ENCODE peak calls at places on chromosome 1, in ten cellular contexts. One of them, this sample, is unnamed.
A peak's percentile ranks its signal among the peaks of the same experiment; 100 is the strongest.

GRCh38 chr1:98793136-98793535 is 131.6 kb downstream of the SNX7 start:
- DNase-seq in endodermal cell: no peak
- DNase-seq in NT2/D1: no peak
- DNase-seq in right lobe of liver: no peak
- DNase-seq in ovary: no peak
- DNase-seq in left lung: no peak
- DNase-seq in body of pancreas: no peak
- DNase-seq in psoas muscle: no peak
- DNase-seq in colonic mucosa: no peak
- DNase-seq in thoracic aorta: no peak
- DNase-seq in this sample: no peak

GRCh38 chr1:230753586-230754251 is 6.5 kb downstream of the CAPN9 start:
- DNase-seq in NT2/D1: peak; percentile 86
- DNase-seq in thoracic aorta: no peak
- DNase-seq in psoas muscle: no peak
- DNase-seq in right lobe of liver: no peak
- DNase-seq in endodermal cell: peak; percentile 93
- DNase-seq in body of pancreas: peak; percentile 51
- DNase-seq in ovary: no peak
- DNase-seq in colonic mucosa: peak; percentile 72
- DNase-seq in left lung: peak; percentile 34
- DNase-seq in this sample: no peak

GRCh38 chr1:11822091-11822490 is 16.1 kb downstream of the CLCN6 start:
- DNase-seq in body of pancreas: no peak
- DNase-seq in left lung: no peak
- DNase-seq in colonic mucosa: no peak
- DNase-seq in thoracic aorta: no peak
- DNase-seq in psoas muscle: no peak
- DNase-seq in right lobe of liver: no peak
- DNase-seq in NT2/D1: no peak
- DNase-seq in ovary: no peak
- DNase-seq in endodermal cell: no peak
- DNase-seq in this sample: no peak

GRCh38 chr1:188128761-188129160 is 1300.0 kb downstream of the PLA2G4A start:
- DNase-seq in endodermal cell: peak; percentile 44
- DNase-seq in thoracic aorta: no peak
- DNase-seq in ovary: no peak
- DNase-seq in body of pancreas: no peak
- DNase-seq in left lung: no peak
- DNase-seq in colonic mucosa: no peak
- DNase-seq in psoas muscle: no peak
- DNase-seq in NT2/D1: no peak
- DNase-seq in right lobe of liver: no peak
- DNase-seq in this sample: no peak

GRCh38 chr1:3939242-3940080 is 39.4 kb upstream of the C1orf174 start:
- DNase-seq in right lobe of liver: no peak
- DNase-seq in endodermal cell: no peak
- DNase-seq in left lung: no peak
- DNase-seq in colonic mucosa: no peak
- DNase-seq in psoas muscle: no peak
- DNase-seq in NT2/D1: no peak
- DNase-seq in body of pancreas: no peak
- DNase-seq in thoracic aorta: no peak
- DNase-seq in ovary: no peak
- DNase-seq in this sample: no peak

GRCh38 chr1:218350022-218350525 is 4.9 kb downstream of the TGFB2 start:
- DNase-seq in psoas muscle: no peak
- DNase-seq in ovary: no peak
- DNase-seq in endodermal cell: no peak
- DNase-seq in colonic mucosa: no peak
- DNase-seq in left lung: no peak
- DNase-seq in thoracic aorta: no peak
- DNase-seq in body of pancreas: no peak
- DNase-seq in NT2/D1: no peak
- DNase-seq in right lobe of liver: no peak
- DNase-seq in this sample: no peak

GRCh38 chr1:85576642-85577420 is 3.7 kb upstream of the CCN1 start:
- DNase-seq in NT2/D1: peak; percentile 77
- DNase-seq in right lobe of liver: peak; percentile 80
- DNase-seq in left lung: peak; percentile 83
- DNase-seq in thoracic aorta: peak; percentile 79
- DNase-seq in endodermal cell: peak; percentile 95
- DNase-seq in body of pancreas: peak; percentile 85
- DNase-seq in ovary: peak; percentile 85
- DNase-seq in psoas muscle: peak; percentile 93
- DNase-seq in colonic mucosa: peak; percentile 74
- DNase-seq in this sample: peak; percentile 7

GRCh38 chr1:61337981-61338848 is 255.9 kb downstream of the NFIA start:
- DNase-seq in right lobe of liver: peak; percentile 82
- DNase-seq in psoas muscle: peak; percentile 84
- DNase-seq in thoracic aorta: peak; percentile 50
- DNase-seq in left lung: peak; percentile 70
- DNase-seq in colonic mucosa: peak; percentile 64
- DNase-seq in endodermal cell: peak; percentile 79
- DNase-seq in ovary: peak; percentile 60
- DNase-seq in body of pancreas: peak; percentile 87
- DNase-seq in NT2/D1: peak; percentile 63
- DNase-seq in this sample: no peak

DNA sequence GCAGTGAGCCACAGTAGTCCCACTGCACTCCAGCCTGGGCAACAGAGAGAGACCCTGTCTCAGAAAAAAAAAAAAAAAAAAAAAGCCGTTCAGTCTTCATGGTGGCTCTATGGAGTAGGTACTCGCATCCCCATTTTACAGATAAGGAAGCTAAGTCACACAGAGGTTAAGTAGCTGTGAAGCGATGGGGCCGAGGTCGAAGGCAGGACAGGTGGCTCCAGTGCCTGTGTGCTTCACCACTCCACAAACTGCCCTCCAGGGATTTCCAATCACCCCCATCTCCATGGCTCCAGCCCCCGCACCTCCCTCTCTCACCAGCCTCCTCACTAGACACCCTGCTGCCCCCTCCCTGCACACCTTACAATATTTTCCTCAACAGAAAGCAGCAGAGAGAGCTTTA is 61.9 kb downstream of the SYF2 start:
- DNase-seq in colonic mucosa: no peak
- DNase-seq in right lobe of liver: no peak
- DNase-seq in endodermal cell: no peak
- DNase-seq in ovary: no peak
- DNase-seq in thoracic aorta: no peak
- DNase-seq in psoas muscle: no peak
- DNase-seq in left lung: no peak
- DNase-seq in body of pancreas: no peak
- DNase-seq in NT2/D1: no peak
- DNase-seq in this sample: no peak
- H3K4me1 ChIP-seq in colonic mucosa: peaks cover 4% of the 10 kb centered on the region
- H3K4me1 ChIP-seq in right lobe of liver: peaks cover 7% of the 10 kb centered on the region
- H3K4me1 ChIP-seq in endodermal cell: peaks cover 24% of the 10 kb centered on the region
- H3K4me1 ChIP-seq in ovary: no peaks in the 10 kb centered on the region
- H3K4me1 ChIP-seq in thoracic aorta: no peaks in the 10 kb centered on the region
- H3K4me1 ChIP-seq in psoas muscle: no peaks in the 10 kb centered on the region
- H3K4me1 ChIP-seq in left lung: no peaks in the 10 kb centered on the region
- H3K4me1 ChIP-seq in body of pancreas: peaks cover 21% of the 10 kb centered on the region
- H3K4me1 ChIP-seq in NT2/D1: peaks cover 22% of the 10 kb centered on the region
- H3K4me1 ChIP-seq in this sample: no peaks in the 10 kb centered on the region

GRCh38 chr1:38818706-38819439 is 40.7 kb downstream of the RRAGC start:
- DNase-seq in colonic mucosa: no peak
- DNase-seq in NT2/D1: no peak
- DNase-seq in endodermal cell: peak; percentile 67
- DNase-seq in psoas muscle: no peak
- DNase-seq in ovary: no peak
- DNase-seq in body of pancreas: no peak
- DNase-seq in thoracic aorta: no peak
- DNase-seq in right lobe of liver: no peak
- DNase-seq in left lung: no peak
- DNase-seq in this sample: no peak

GRCh38 chr1:38819516-38819915 is 40.1 kb downstream of the RRAGC start:
- DNase-seq in endodermal cell: no peak
- DNase-seq in left lung: no peak
- DNase-seq in body of pancreas: no peak
- DNase-seq in psoas muscle: no peak
- DNase-seq in right lobe of liver: no peak
- DNase-seq in colonic mucosa: no peak
- DNase-seq in ovary: no peak
- DNase-seq in thoracic aorta: no peak
- DNase-seq in NT2/D1: no peak
- DNase-seq in this sample: no peak

GRCh38 chr1:38817958-38818705 is 41.4 kb downstream of the RRAGC start:
- DNase-seq in right lobe of liver: no peak
- DNase-seq in left lung: no peak
- DNase-seq in ovary: no peak
- DNase-seq in NT2/D1: peak; percentile 65
- DNase-seq in psoas muscle: peak; percentile 61
- DNase-seq in body of pancreas: no peak
- DNase-seq in colonic mucosa: no peak
- DNase-seq in thoracic aorta: no peak
- DNase-seq in endodermal cell: peak; percentile 92
- DNase-seq in this sample: peak; percentile 20

GRCh38 chr1:38815903-38816627 is 43.5 kb downstream of the RRAGC start:
- DNase-seq in psoas muscle: no peak
- DNase-seq in colonic mucosa: no peak
- DNase-seq in NT2/D1: no peak
- DNase-seq in right lobe of liver: no peak
- DNase-seq in endodermal cell: no peak
- DNase-seq in thoracic aorta: no peak
- DNase-seq in ovary: no peak
- DNase-seq in left lung: no peak
- DNase-seq in body of pancreas: no peak
- DNase-seq in this sample: no peak

DNA sequence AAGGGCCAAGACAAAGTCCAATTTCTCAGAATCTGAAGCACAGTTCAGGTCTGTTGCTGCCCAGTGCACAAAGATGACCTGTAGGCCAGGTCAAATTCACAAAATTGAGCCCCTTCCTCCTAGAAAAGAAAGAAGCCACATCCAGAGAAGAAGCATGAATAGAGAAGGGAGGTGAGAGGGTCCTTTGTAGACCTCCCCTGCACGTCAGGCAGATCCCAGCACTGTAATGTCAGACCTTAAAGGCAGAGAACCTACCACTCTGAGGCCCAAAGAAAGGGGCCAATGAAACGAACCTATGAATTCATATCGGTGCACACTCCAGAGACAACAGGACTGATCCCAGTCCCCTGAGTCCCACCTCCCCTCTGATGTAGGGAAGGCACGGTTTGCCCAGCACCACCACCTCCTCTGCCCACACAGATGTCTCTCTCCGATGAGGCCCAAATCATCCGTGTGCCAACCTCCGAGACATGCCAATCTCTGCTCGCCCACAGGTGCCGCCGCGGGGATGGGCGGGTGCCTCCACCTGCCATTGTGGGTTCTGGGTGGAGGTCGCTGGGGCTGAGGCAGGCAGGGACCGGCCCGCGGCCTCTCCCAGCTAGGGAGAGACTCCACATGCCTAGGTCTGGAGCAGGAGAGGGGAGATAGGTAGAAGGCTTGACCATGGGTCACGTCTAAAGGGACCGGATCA is 42.2 kb downstream of the RRAGC start:
- DNase-seq in NT2/D1: no peak
- DNase-seq in right lobe of liver: no peak
- DNase-seq in thoracic aorta: no peak
- DNase-seq in body of pancreas: no peak
- DNase-seq in ovary: no peak
- DNase-seq in psoas muscle: no peak
- DNase-seq in left lung: no peak
- DNase-seq in colonic mucosa: no peak
- DNase-seq in endodermal cell: no peak
- DNase-seq in this sample: no peak
- H3K27me3 ChIP-seq in NT2/D1: peaks cover 34% of the 10 kb centered on the region
- H3K27me3 ChIP-seq in right lobe of liver: no peaks in the 10 kb centered on the region
- H3K27me3 ChIP-seq in thoracic aorta: peaks cover 10% of the 10 kb centered on the region
- H3K27me3 ChIP-seq in body of pancreas: peaks cover 24% of the 10 kb centered on the region
- H3K27me3 ChIP-seq in ovary: no peaks in the 10 kb centered on the region
- H3K27me3 ChIP-seq in psoas muscle: no peaks in the 10 kb centered on the region
- H3K27me3 ChIP-seq in left lung: peaks cover 51% of the 10 kb centered on the region
- H3K27me3 ChIP-seq in colonic mucosa: peaks cover 31% of the 10 kb centered on the region
- H3K27me3 ChIP-seq in endodermal cell: peaks cover 93% of the 10 kb centered on the region
- H3K27me3 ChIP-seq in this sample: peaks cover 34% of the 10 kb centered on the region

GRCh38 chr1:178885869-178886268 is 15.0 kb upstream of the ANGPTL1 start:
- DNase-seq in right lobe of liver: no peak
- DNase-seq in NT2/D1: no peak
- DNase-seq in psoas muscle: no peak
- DNase-seq in thoracic aorta: no peak
- DNase-seq in ovary: no peak
- DNase-seq in left lung: no peak
- DNase-seq in colonic mucosa: no peak
- DNase-seq in endodermal cell: no peak
- DNase-seq in body of pancreas: no peak
- DNase-seq in this sample: no peak

GRCh38 chr1:178881950-178882349 is 11.1 kb upstream of the ANGPTL1 start:
- DNase-seq in ovary: no peak
- DNase-seq in left lung: no peak
- DNase-seq in thoracic aorta: no peak
- DNase-seq in NT2/D1: no peak
- DNase-seq in body of pancreas: no peak
- DNase-seq in psoas muscle: no peak
- DNase-seq in endodermal cell: no peak
- DNase-seq in right lobe of liver: no peak
- DNase-seq in colonic mucosa: no peak
- DNase-seq in this sample: no peak

DNA sequence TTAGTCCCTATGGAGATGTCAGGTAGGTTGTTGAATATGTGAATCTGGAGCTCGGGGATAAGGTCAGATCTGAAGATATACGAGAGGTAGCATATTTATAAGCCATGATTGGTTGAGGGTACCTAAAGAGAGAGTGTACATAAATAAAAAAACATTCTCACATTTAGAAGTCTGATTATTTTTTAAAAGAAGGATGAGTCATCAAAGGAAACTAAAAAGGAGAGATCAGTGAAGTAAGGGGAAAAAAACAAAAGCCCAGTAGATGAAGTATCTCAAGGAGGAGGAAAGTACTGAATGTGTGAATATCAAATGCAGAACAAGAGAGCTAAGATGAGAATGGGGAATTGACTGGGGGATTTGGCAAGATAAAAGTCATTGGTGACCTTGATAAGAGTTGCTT is 15.7 kb upstream of the ANGPTL1 start:
- DNase-seq in body of pancreas: no peak
- DNase-seq in thoracic aorta: no peak
- DNase-seq in psoas muscle: no peak
- DNase-seq in left lung: no peak
- DNase-seq in NT2/D1: no peak
- DNase-seq in right lobe of liver: no peak
- DNase-seq in ovary: no peak
- DNase-seq in endodermal cell: no peak
- DNase-seq in colonic mucosa: no peak
- DNase-seq in this sample: no peak
- H3K36me3 ChIP-seq in body of pancreas: no peaks in the 10 kb centered on the region
- H3K36me3 ChIP-seq in thoracic aorta: no peaks in the 10 kb centered on the region
- H3K36me3 ChIP-seq in psoas muscle: peaks cover 4% of the 10 kb centered on the region
- H3K36me3 ChIP-seq in left lung: no peaks in the 10 kb centered on the region
- H3K36me3 ChIP-seq in NT2/D1: peaks cover 36% of the 10 kb centered on the region
- H3K36me3 ChIP-seq in right lobe of liver: no peaks in the 10 kb centered on the region
- H3K36me3 ChIP-seq in ovary: no peaks in the 10 kb centered on the region
- H3K36me3 ChIP-seq in endodermal cell: peaks cover 76% of the 10 kb centered on the region
- H3K36me3 ChIP-seq in colonic mucosa: no peaks in the 10 kb centered on the region
- H3K36me3 ChIP-seq in this sample: no peaks in the 10 kb centered on the region

DNA sequence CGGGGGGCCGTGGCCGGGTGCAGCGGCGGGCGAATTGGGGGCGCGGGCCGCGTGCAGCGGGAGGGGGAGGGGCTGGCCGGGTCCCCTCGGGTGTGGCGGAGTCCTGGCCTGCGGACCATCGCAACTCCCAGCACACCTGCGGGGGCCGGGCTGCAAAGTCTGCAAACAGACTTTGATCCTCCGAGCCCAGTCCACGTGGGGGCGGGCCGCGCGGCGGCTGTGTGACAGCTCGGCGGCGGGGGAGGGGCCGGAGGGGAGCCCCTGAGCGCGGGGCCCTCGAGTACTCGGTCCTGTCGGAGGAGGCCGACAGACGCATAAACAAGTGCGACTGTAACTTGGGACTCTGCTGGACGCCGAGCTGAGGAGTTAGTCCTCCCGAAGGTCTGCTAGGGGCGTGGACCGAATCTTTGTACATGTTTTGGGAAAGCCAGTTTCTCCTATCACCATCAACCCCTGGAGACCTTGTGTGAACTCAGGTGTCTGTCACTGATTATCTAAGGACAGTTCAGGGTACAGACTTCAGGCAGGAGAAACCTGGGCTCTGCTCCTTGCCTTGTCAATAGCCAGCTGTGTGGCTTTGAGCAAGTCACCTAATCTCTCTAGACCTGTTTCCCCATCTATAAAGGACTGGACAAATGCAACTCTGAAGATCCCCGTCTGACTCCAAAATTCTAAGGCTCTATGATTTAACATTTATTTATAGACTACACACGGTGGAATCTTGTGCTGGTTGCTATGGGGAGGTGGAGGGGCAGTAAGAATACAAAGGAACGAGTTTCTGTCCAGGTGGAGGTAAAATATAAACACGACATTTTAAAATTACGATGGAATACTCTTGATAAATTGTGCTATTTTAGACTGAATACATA is 707 bp upstream of the SLC30A1 start:
- DNase-seq in psoas muscle: no peak
- DNase-seq in left lung: no peak
- DNase-seq in thoracic aorta: peak; percentile 45
- DNase-seq in endodermal cell: no peak
- DNase-seq in ovary: no peak
- DNase-seq in NT2/D1: peak; percentile 76
- DNase-seq in colonic mucosa: peak; percentile 89
- DNase-seq in right lobe of liver: no peak
- DNase-seq in body of pancreas: peak; percentile 89
- DNase-seq in this sample: no peak
- H3K4me1 ChIP-seq in psoas muscle: peaks cover 18% of the 10 kb centered on the region
- H3K4me1 ChIP-seq in left lung: peaks cover 64% of the 10 kb centered on the region
- H3K4me1 ChIP-seq in thoracic aorta: peaks cover 62% of the 10 kb centered on the region
- H3K4me1 ChIP-seq in endodermal cell: peaks cover 14% of the 10 kb centered on the region
- H3K4me1 ChIP-seq in ovary: peaks cover 2% of the 10 kb centered on the region
- H3K4me1 ChIP-seq in NT2/D1: peaks cover 3% of the 10 kb centered on the region
- H3K4me1 ChIP-seq in colonic mucosa: no peaks in the 10 kb centered on the region
- H3K4me1 ChIP-seq in right lobe of liver: peaks cover 9% of the 10 kb centered on the region
- H3K4me1 ChIP-seq in body of pancreas: peaks cover 26% of the 10 kb centered on the region
- H3K4me1 ChIP-seq in this sample: peaks cover 26% of the 10 kb centered on the region

This sample was measured in CD8-positive, alpha-beta memory T cell.